ENCODE peak calls at places on chromosomes 13 and 19, in five cellular contexts. A, N, C, S and Z are unnamed samples.

GRCh38 chr13:110714798-110715394 is 1.4 kb downstream of the ING1 start:
- DNase-seq in C (peak; percentile 71), A (no peak), S (no peak), N (peak; percentile 70), Z (peak; percentile 20)

GRCh38 chr13:99434258-99434788 is 66.9 kb upstream of the TM9SF2 start:
- DNase-seq in N (no peak), A (peak; percentile 81), S (no peak), C (no peak), Z (no peak)

GRCh38 chr13:23618341-23618740 is 48.1 kb downstream of the TNFRSF19 start:
- DNase-seq in C (no peak), A (no peak), N (no peak), S (no peak), Z (peak; percentile 91)

GRCh38 chr19:7658219-7658686 is 10.6 kb upstream of the RETN start:
- DNase-seq in C (no peak), N (no peak), S (no peak), A (peak; percentile 43), Z (no peak)

GRCh38 chr19:27851002-27851481 is 1361.9 kb downstream of the UQCRFS1 start:
- DNase-seq in N (no peak), C (no peak), A (no peak), S (no peak), Z (no peak)

GRCh38 chr19:55283548-55284393 is at the start of gene BRSK1:
- DNase-seq in S (peak; percentile 89), A (peak; percentile 50), C (peak; percentile 65), N (peak; percentile 58), Z (peak; percentile 1)

GRCh38 chr19:10662384-10663251 is 8.5 kb downstream of the ILF3 start:
- DNase-seq in S (no peak), A (no peak), N (no peak), C (no peak), Z (peak; percentile 75)

GRCh38 chr19:44603201-44603945 is 10.0 kb upstream of the IGSF23 start:
- DNase-seq in A (no peak), S (no peak), N (no peak), C (peak; percentile 36), Z (peak; percentile 16)

GRCh38 chr13:84574851-84575250 is 692.6 kb upstream of the SLITRK1 start:
- DNase-seq in S (no peak), C (no peak), N (no peak), A (no peak), Z (peak; percentile 22)

GRCh38 chr19:29277107-29277506 is 64.2 kb upstream of the UQCRFS1 start:
- DNase-seq in N (no peak), A (peak; percentile 58), C (no peak), S (peak; percentile 58), Z (no peak)

GRCh38 chr13:49214917-49215376 is 5.2 kb upstream of the MLNR start:
- DNase-seq in A (peak; percentile 38), N (peak; percentile 25), S (no peak), C (peak; percentile 41), Z (no peak)

GRCh38 chr13:89380101-89380500 is 1708.9 kb downstream of the SLITRK5 start:
- DNase-seq in S (no peak), N (no peak), C (no peak), A (no peak), Z (peak; percentile 57)

GRCh38 chr13:39385621-39386231 is 217.3 kb downstream of the LHFPL6 start:
- DNase-seq in S (no peak), A (no peak), N (no peak), C (no peak), Z (no peak)

GRCh38 chr13:45704211-45704739 is 2.2 kb downstream of the CBY2 start:
- DNase-seq in A (no peak), C (no peak), S (no peak), N (no peak), Z (no peak)

GRCh38 chr19:3365447-3366103 is 808 bp upstream of the NFIC start:
- DNase-seq in C (peak; percentile 78), N (peak; percentile 61), S (no peak), A (no peak), Z (no peak)

GRCh38 chr13:76715621-76716020 is 170.6 kb downstream of the KCTD12 start:
- DNase-seq in C (no peak), A (no peak), S (no peak), N (no peak), Z (no peak)

GRCh38 chr13:36712290-36712689 is 38.5 kb downstream of the SERTM1 start:
- DNase-seq in C (no peak), S (no peak), A (no peak), N (no peak), Z (no peak)

GRCh38 chr19:47296036-47296435 is 13.6 kb upstream of the C5AR1 start:
- DNase-seq in S (peak; percentile 83), A (peak; percentile 69), N (peak; percentile 32), C (peak; percentile 68), Z (peak; percentile 70)